ENCODE peak calls at places on chromosomes 13 and 19, in ten cellular contexts. One of them, this sample, is unnamed.

GRCh38 chr19:33301011-33301899 is 1.1 kb downstream of the CEBPA start:
- DNase-seq in AG09309: no peak
- DNase-seq in ascending aorta: no peak
- DNase-seq in lung: peak
- DNase-seq in BE2C: no peak
- DNase-seq in suprapubic skin: peak
- DNase-seq in mucosa of descending colon: peak
- DNase-seq in PC-3: no peak
- DNase-seq in thoracic aorta: no peak
- DNase-seq in tibial artery: no peak
- DNase-seq in this sample: no peak

GRCh38 chr13:48281556-48281955 is 22.0 kb upstream of the RB1 start:
- DNase-seq in mucosa of descending colon: no peak
- DNase-seq in lung: no peak
- DNase-seq in thoracic aorta: no peak
- DNase-seq in BE2C: no peak
- DNase-seq in suprapubic skin: no peak
- DNase-seq in tibial artery: no peak
- DNase-seq in AG09309: no peak
- DNase-seq in ascending aorta: no peak
- DNase-seq in PC-3: no peak
- DNase-seq in this sample: no peak

GRCh38 chr13:51955281-51955771 is 55.9 kb downstream of the ATP7B start:
- DNase-seq in mucosa of descending colon: peak
- DNase-seq in AG09309: no peak
- DNase-seq in thoracic aorta: no peak
- DNase-seq in suprapubic skin: no peak
- DNase-seq in ascending aorta: no peak
- DNase-seq in PC-3: peak
- DNase-seq in lung: no peak
- DNase-seq in tibial artery: no peak
- DNase-seq in BE2C: no peak
- DNase-seq in this sample: no peak

GRCh38 chr19:5360003-5360820 is 19.6 kb upstream of the PTPRS start:
- DNase-seq in tibial artery: no peak
- DNase-seq in lung: no peak
- DNase-seq in ascending aorta: no peak
- DNase-seq in mucosa of descending colon: no peak
- DNase-seq in BE2C: no peak
- DNase-seq in suprapubic skin: no peak
- DNase-seq in PC-3: peak
- DNase-seq in thoracic aorta: no peak
- DNase-seq in AG09309: no peak
- DNase-seq in this sample: peak

GRCh38 chr13:103876571-103876970 is 810.4 kb upstream of the SLC10A2 start:
- DNase-seq in lung: no peak
- DNase-seq in tibial artery: no peak
- DNase-seq in BE2C: no peak
- DNase-seq in thoracic aorta: no peak
- DNase-seq in AG09309: peak
- DNase-seq in mucosa of descending colon: no peak
- DNase-seq in suprapubic skin: no peak
- DNase-seq in PC-3: no peak
- DNase-seq in ascending aorta: no peak
- DNase-seq in this sample: peak

GRCh38 chr19:42254083-42254849 is 662 bp downstream of the ERF start:
- DNase-seq in mucosa of descending colon: peak
- DNase-seq in PC-3: peak
- DNase-seq in suprapubic skin: peak
- DNase-seq in BE2C: peak
- DNase-seq in lung: peak
- DNase-seq in AG09309: no peak
- DNase-seq in ascending aorta: no peak
- DNase-seq in tibial artery: peak
- DNase-seq in thoracic aorta: no peak
- DNase-seq in this sample: peak

GRCh38 chr19:46159893-46160775 is 12.1 kb downstream of the IGFL2 start:
- DNase-seq in ascending aorta: no peak
- DNase-seq in tibial artery: no peak
- DNase-seq in suprapubic skin: no peak
- DNase-seq in thoracic aorta: no peak
- DNase-seq in lung: no peak
- DNase-seq in PC-3: no peak
- DNase-seq in BE2C: no peak
- DNase-seq in AG09309: no peak
- DNase-seq in mucosa of descending colon: no peak
- DNase-seq in this sample: no peak

GRCh38 chr13:49457221-49457620 is 13.1 kb downstream of the SETDB2 start:
- DNase-seq in PC-3: peak
- DNase-seq in thoracic aorta: no peak
- DNase-seq in lung: no peak
- DNase-seq in ascending aorta: no peak
- DNase-seq in AG09309: no peak
- DNase-seq in mucosa of descending colon: no peak
- DNase-seq in suprapubic skin: no peak
- DNase-seq in tibial artery: no peak
- DNase-seq in BE2C: no peak
- DNase-seq in this sample: no peak

GRCh38 chr19:3619631-3620012 is 7.0 kb downstream of the CACTIN start:
- DNase-seq in BE2C: no peak
- DNase-seq in mucosa of descending colon: no peak
- DNase-seq in suprapubic skin: no peak
- DNase-seq in PC-3: no peak
- DNase-seq in ascending aorta: no peak
- DNase-seq in tibial artery: no peak
- DNase-seq in AG09309: no peak
- DNase-seq in thoracic aorta: no peak
- DNase-seq in lung: no peak
- DNase-seq in this sample: no peak

GRCh38 chr19:3618144-3618810 is 8.3 kb downstream of the CACTIN start:
- DNase-seq in tibial artery: peak
- DNase-seq in mucosa of descending colon: peak
- DNase-seq in PC-3: peak
- DNase-seq in AG09309: no peak
- DNase-seq in ascending aorta: no peak
- DNase-seq in lung: no peak
- DNase-seq in suprapubic skin: no peak
- DNase-seq in thoracic aorta: no peak
- DNase-seq in BE2C: peak
- DNase-seq in this sample: peak

GRCh38 chr19:3620145-3620816 is 6.3 kb downstream of the CACTIN start:
- DNase-seq in AG09309: no peak
- DNase-seq in suprapubic skin: no peak
- DNase-seq in BE2C: no peak
- DNase-seq in ascending aorta: no peak
- DNase-seq in PC-3: no peak
- DNase-seq in thoracic aorta: no peak
- DNase-seq in lung: no peak
- DNase-seq in mucosa of descending colon: no peak
- DNase-seq in tibial artery: no peak
- DNase-seq in this sample: no peak

GRCh38 chr19:3617463-3617862 is 9.1 kb downstream of the CACTIN start:
- DNase-seq in ascending aorta: no peak
- DNase-seq in BE2C: no peak
- DNase-seq in thoracic aorta: no peak
- DNase-seq in tibial artery: no peak
- DNase-seq in mucosa of descending colon: no peak
- DNase-seq in suprapubic skin: no peak
- DNase-seq in AG09309: no peak
- DNase-seq in lung: no peak
- DNase-seq in PC-3: no peak
- DNase-seq in this sample: no peak

DNA sequence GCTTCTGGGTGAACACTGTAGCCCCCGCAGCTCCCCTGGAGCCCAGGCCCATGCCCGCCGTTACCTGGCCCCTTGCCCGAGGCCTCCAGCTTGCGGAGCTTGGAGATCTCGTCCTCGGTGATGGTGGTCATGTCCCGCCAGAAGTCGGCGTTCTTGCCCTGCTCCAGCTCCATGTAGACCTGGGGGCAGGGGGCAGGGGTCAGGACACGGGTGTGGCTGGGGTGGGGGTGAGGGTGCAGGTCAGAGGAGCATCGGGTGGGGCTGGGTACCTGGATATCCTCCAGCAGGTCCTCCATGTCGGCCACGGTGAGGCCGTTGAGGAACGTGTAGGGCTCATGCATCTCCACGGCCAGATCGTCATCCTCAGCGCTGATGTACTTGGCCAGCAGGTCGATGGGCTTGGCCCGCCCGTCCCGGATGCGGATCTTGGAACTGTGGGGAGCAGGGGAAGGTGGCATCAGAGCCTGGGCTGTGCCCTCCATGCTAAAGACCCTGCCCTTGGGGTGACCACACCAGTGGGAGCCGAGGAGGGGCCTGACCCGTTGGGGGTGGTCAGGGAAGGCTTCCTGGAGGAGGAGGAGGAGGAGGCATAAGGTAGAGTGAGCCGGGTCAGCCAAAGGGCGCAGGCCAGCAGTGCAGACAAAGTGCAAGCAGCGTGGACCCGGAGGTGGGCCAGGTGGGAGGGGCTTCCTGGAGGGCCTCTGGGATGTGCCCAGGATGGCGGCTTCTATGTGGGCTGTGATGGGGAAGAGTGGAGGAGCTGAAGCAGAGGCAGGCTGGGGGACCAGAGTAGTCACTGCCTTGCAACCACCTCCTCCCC is 7.6 kb downstream of the CACTIN start:
- DNase-seq in PC-3: no peak
- DNase-seq in BE2C: no peak
- DNase-seq in tibial artery: no peak
- DNase-seq in suprapubic skin: no peak
- DNase-seq in AG09309: no peak
- DNase-seq in mucosa of descending colon: no peak
- DNase-seq in lung: no peak
- DNase-seq in ascending aorta: no peak
- DNase-seq in thoracic aorta: no peak
- DNase-seq in this sample: no peak
- TF ChIP-seq CTCF in PC-3: peak
- TF ChIP-seq CTCF in BE2C: no peak
- TF ChIP-seq CTCF in tibial artery: no peak
- TF ChIP-seq CTCF in suprapubic skin: no peak
- TF ChIP-seq CTCF in AG09309: no peak
- TF ChIP-seq CTCF in mucosa of descending colon: no peak
- TF ChIP-seq CTCF in lung: no peak
- TF ChIP-seq CTCF in ascending aorta: peak
- TF ChIP-seq CTCF in thoracic aorta: no peak
- TF ChIP-seq CTCF in this sample: no peak

GRCh38 chr19:10116085-10116865 is 3.4 kb downstream of the EIF3G start:
- DNase-seq in lung: no peak
- DNase-seq in BE2C: peak
- DNase-seq in suprapubic skin: no peak
- DNase-seq in thoracic aorta: no peak
- DNase-seq in mucosa of descending colon: no peak
- DNase-seq in tibial artery: no peak
- DNase-seq in PC-3: peak
- DNase-seq in AG09309: no peak
- DNase-seq in ascending aorta: no peak
- DNase-seq in this sample: no peak
- H3K4me3 ChIP-seq in lung: no peak
- H3K4me3 ChIP-seq in BE2C: no peak
- H3K4me3 ChIP-seq in suprapubic skin: no peak
- H3K4me3 ChIP-seq in thoracic aorta: no peak
- H3K4me3 ChIP-seq in mucosa of descending colon: no peak
- H3K4me3 ChIP-seq in tibial artery: no peak
- H3K4me3 ChIP-seq in PC-3: no peak
- H3K4me3 ChIP-seq in AG09309: no peak
- H3K4me3 ChIP-seq in ascending aorta: no peak
- H3K4me3 ChIP-seq in this sample: no peak

GRCh38 chr19:55103190-55103589 is 14.2 kb downstream of the PPP1R12C start:
- DNase-seq in AG09309: no peak
- DNase-seq in thoracic aorta: no peak
- DNase-seq in suprapubic skin: no peak
- DNase-seq in tibial artery: no peak
- DNase-seq in lung: no peak
- DNase-seq in BE2C: no peak
- DNase-seq in ascending aorta: no peak
- DNase-seq in mucosa of descending colon: no peak
- DNase-seq in PC-3: no peak
- DNase-seq in this sample: no peak

GRCh38 chr19:55098716-55099556 is 18.5 kb downstream of the PPP1R12C start:
- DNase-seq in BE2C: no peak
- DNase-seq in suprapubic skin: no peak
- DNase-seq in lung: no peak
- DNase-seq in PC-3: no peak
- DNase-seq in mucosa of descending colon: no peak
- DNase-seq in thoracic aorta: no peak
- DNase-seq in tibial artery: no peak
- DNase-seq in AG09309: no peak
- DNase-seq in ascending aorta: no peak
- DNase-seq in this sample: no peak

GRCh38 chr19:55101261-55101660 is 16.2 kb downstream of the PPP1R12C start:
- DNase-seq in lung: no peak
- DNase-seq in thoracic aorta: no peak
- DNase-seq in suprapubic skin: no peak
- DNase-seq in PC-3: no peak
- DNase-seq in mucosa of descending colon: no peak
- DNase-seq in ascending aorta: no peak
- DNase-seq in tibial artery: no peak
- DNase-seq in AG09309: no peak
- DNase-seq in BE2C: no peak
- DNase-seq in this sample: no peak

GRCh38 chr19:55097864-55098715 is 19.3 kb downstream of the PPP1R12C start:
- DNase-seq in BE2C: no peak
- DNase-seq in tibial artery: no peak
- DNase-seq in ascending aorta: no peak
- DNase-seq in lung: no peak
- DNase-seq in mucosa of descending colon: no peak
- DNase-seq in PC-3: no peak
- DNase-seq in suprapubic skin: no peak
- DNase-seq in thoracic aorta: no peak
- DNase-seq in AG09309: no peak
- DNase-seq in this sample: no peak

DNA sequence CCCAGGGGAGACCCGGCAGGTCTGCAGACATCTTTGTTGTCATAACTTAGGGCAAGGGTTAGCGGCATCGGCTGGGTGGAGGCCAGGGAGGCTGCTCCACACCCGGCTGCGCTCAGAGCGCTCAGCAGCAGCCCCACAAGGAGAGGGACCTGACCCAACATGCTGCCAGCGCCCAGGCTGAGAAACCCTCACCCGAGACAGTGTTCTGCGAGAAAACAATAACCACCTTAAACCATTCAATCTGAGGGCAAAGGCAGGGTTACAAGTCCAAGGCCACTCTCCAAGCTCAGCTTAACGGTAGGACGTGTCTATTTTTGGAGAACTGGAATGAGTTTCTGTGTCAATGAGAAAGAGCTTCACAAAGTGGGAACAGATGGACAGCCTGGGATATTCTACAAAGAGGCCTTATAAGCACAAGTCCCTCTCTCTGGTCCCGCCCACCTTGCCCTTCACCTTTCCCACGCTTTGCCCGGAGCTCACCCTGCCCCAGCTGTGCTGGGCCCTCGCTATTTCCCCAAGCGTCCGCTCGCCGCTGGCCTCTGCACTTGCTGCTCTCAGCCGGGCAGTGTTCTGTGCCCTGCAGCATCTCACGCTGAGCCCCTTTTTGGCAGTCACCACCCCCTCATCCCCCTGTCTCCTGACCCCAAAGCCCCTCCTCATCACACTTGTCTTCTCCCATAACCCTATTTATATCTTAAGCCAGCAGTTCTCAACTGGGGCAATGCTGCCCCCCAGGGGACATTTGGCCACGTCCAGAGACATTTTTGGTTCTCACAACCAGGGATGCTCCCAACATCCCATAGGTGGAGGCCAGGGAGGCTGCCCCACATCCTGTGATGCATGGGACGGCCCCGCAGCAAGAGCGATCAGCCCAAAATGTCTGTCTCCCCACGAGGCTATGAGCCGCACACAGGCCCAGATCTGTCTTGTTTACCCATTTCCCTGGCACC is 17.6 kb downstream of the PPP1R12C start:
- DNase-seq in tibial artery: no peak
- DNase-seq in AG09309: no peak
- DNase-seq in lung: no peak
- DNase-seq in ascending aorta: no peak
- DNase-seq in thoracic aorta: no peak
- DNase-seq in PC-3: peak
- DNase-seq in BE2C: no peak
- DNase-seq in suprapubic skin: no peak
- DNase-seq in mucosa of descending colon: no peak
- DNase-seq in this sample: no peak
- TF ChIP-seq CTCF in tibial artery: no peak
- TF ChIP-seq CTCF in AG09309: no peak
- TF ChIP-seq CTCF in lung: no peak
- TF ChIP-seq CTCF in ascending aorta: no peak
- TF ChIP-seq CTCF in thoracic aorta: no peak
- TF ChIP-seq CTCF in PC-3: peak
- TF ChIP-seq CTCF in BE2C: peak
- TF ChIP-seq CTCF in suprapubic skin: no peak
- TF ChIP-seq CTCF in mucosa of descending colon: no peak
- TF ChIP-seq CTCF in this sample: no peak

GRCh38 chr19:54470276-54470887 is 2.7 kb downstream of the CDC42EP5 start:
- DNase-seq in thoracic aorta: no peak
- DNase-seq in AG09309: no peak
- DNase-seq in lung: no peak
- DNase-seq in BE2C: no peak
- DNase-seq in tibial artery: no peak
- DNase-seq in mucosa of descending colon: no peak
- DNase-seq in PC-3: no peak
- DNase-seq in suprapubic skin: no peak
- DNase-seq in ascending aorta: no peak
- DNase-seq in this sample: no peak
- H3K4me3 ChIP-seq in thoracic aorta: peak
- H3K4me3 ChIP-seq in AG09309: no peak
- H3K4me3 ChIP-seq in lung: no peak
- H3K4me3 ChIP-seq in BE2C: no peak
- H3K4me3 ChIP-seq in tibial artery: no peak
- H3K4me3 ChIP-seq in mucosa of descending colon: peak
- H3K4me3 ChIP-seq in PC-3: peak
- H3K4me3 ChIP-seq in suprapubic skin: peak
- H3K4me3 ChIP-seq in ascending aorta: peak
- H3K4me3 ChIP-seq in this sample: peak